ENCODE peak calls at places on chromosomes 11 and 22, in nine cellular contexts. S is tibial nerve; R is RWPE1; B is M059J; E is stimulated activated CD4-positive, alpha-beta T cell treated with anti-CD3 and anti-CD28 coated beads, Interleukin-4, amount 100 ng/mL, for 48 hours; D is HTR-8/SVneo; I is T-helper 1 cell; F is K562; M is pulmonary artery endothelial cell. W is an unnamed sample.

GRCh38 chr11:61052182-61052972 is 49.9 kb upstream of the CD5 start:
- DNase-seq in S (no peak), R (no peak), B (no peak), E (no peak), D (no peak), I (no peak), F (no peak), M (no peak), W (no peak)

GRCh38 chr11:61111786-61112517 is 9.7 kb downstream of the CD5 start:
- DNase-seq in S (no peak), R (no peak), B (no peak), E (peak), D (no peak), I (no peak), F (no peak), M (no peak), W (no peak)

GRCh38 chr11:34614334-34615113 is 6.4 kb upstream of the EHF start:
- DNase-seq in S (no peak), R (no peak), B (no peak), E (no peak), D (no peak), I (no peak), F (no peak), M (no peak), W (peak)

GRCh38 chr11:117970400-117971024 is 15.7 kb upstream of the IL10RA start:
- DNase-seq in S (no peak), R (no peak), B (peak), E (no peak), D (no peak), I (no peak), F (no peak), M (no peak), W (peak)

GRCh38 chr22:25892678-25893077 is 150.7 kb downstream of the MYO18B start:
- DNase-seq in S (no peak), R (no peak), B (no peak), E (no peak), D (no peak), I (no peak), F (no peak), M (no peak), W (no peak)

GRCh38 chr22:40036126-40036525 is 41.4 kb downstream of the FAM83F start:
- DNase-seq in S (no peak), R (no peak), B (no peak), E (no peak), D (no peak), I (no peak), F (no peak), M (no peak), W (no peak)

GRCh38 chr11:2885676-2886081 is at the start of gene CDKN1C:
- DNase-seq in S (peak), R (peak), B (peak), E (peak), D (peak), I (peak), F (peak), M (peak), W (no peak)

GRCh38 chr11:107770546-107770945 is 58.7 kb upstream of the SLN start:
- DNase-seq in S (no peak), R (no peak), B (peak), E (no peak), D (no peak), I (no peak), F (no peak), M (no peak), W (no peak)

GRCh38 chr11:76491644-76492043 is 46.8 kb downstream of the EMSY start:
- DNase-seq in S (no peak), R (no peak), B (no peak), E (no peak), D (no peak), I (no peak), F (no peak), M (no peak), W (no peak)